ENCODE peak calls at places on chromosome X, in five cellular contexts. T is activated CD8-positive, alpha-beta memory T cell treated with anti-CD3 and anti-CD28 coated beads, Interleukin-2, amount 50 U/mL, for 4 hours; J is HCT116; L is tibial nerve; S is hepatocyte. B is an unnamed sample.
A peak's percentile ranks its signal among the peaks of the same experiment; 100 is the strongest.

GRCh38 chrX:32644476-32644875 is 566.9 kb downstream of the DMD start:
- DNase-seq in J (no peak), L (no peak), T (no peak), S (no peak), B (no peak)

GRCh38 chrX:13685126-13685763 is 3.7 kb upstream of the RAB9A start:
- DNase-seq in L (no peak), T (no peak), S (no peak), J (no peak), B (no peak)

GRCh38 chrX:47751670-47752069 is 85.0 kb upstream of the ZNF81 start:
- DNase-seq in T (peak; percentile 28), J (peak; percentile 13), S (peak; percentile 48), L (no peak), B (no peak)

GRCh38 chrX:72351606-72352338 is 46.1 kb upstream of the CITED1 start:
- DNase-seq in S (peak; percentile 9), J (no peak), T (no peak), L (peak; percentile 5), B (no peak)

GRCh38 chrX:17247144-17247543 is 127.9 kb upstream of the NHS start:
- DNase-seq in T (no peak), J (no peak), L (no peak), S (no peak), B (no peak)

GRCh38 chrX:154082396-154083133 is 15.0 kb downstream of the MECP2 start:
- DNase-seq in S (peak; percentile 29), T (no peak), L (no peak), J (no peak), B (no peak)

GRCh38 chrX:85851418-85851817 is 195.9 kb downstream of the CHM start:
- DNase-seq in T (no peak), S (peak; percentile 44), J (peak; percentile 8), L (no peak), B (no peak)

GRCh38 chrX:131068945-131069719 is 11.0 kb downstream of the ARHGAP36 start:
- DNase-seq in T (no peak), S (peak; percentile 54), L (no peak), J (peak; percentile 19), B (peak; percentile 91)

GRCh38 chrX:135275973-135276372 is 24.1 kb downstream of the ETDA start:
- DNase-seq in S (no peak), J (no peak), L (no peak), T (no peak), B (no peak)

GRCh38 chrX:41335590-41336331 is 1.8 kb downstream of the DDX3X start:
- DNase-seq in J (no peak), T (no peak), S (no peak), L (no peak), B (no peak)

GRCh38 chrX:63428348-63428747 is 77.2 kb upstream of the SPIN4 start:
- DNase-seq in L (no peak), T (no peak), S (no peak), J (no peak), B (no peak)

GRCh38 chrX:41116948-41117347 is 31.7 kb downstream of the USP9X start:
- DNase-seq in S (no peak), T (no peak), J (no peak), L (no peak), B (no peak)

GRCh38 chrX:109936598-109936997 is 66.3 kb upstream of the TMEM164 start:
- DNase-seq in T (no peak), S (no peak), L (no peak), J (no peak), B (no peak)

GRCh38 chrX:10529344-10529743 is 91.0 kb downstream of the MID1 start:
- DNase-seq in T (no peak), J (no peak), S (no peak), L (no peak), B (no peak)

GRCh38 chrX:1162119-1162916 is 50.1 kb downstream of the CRLF2 start:
- DNase-seq in J (no peak), S (no peak), L (no peak), T (no peak), B (no peak)

B was measured in HuH-7.